ENCODE peak calls at places on chromosomes 7 and 10, in five cellular contexts. One of them, this sample, is unnamed. For H3K9me3, the result is how much of the 10 kb centered on the place peaks cover.

GRCh38 chr10:121886997-121887622 is 40.7 kb downstream of the ATE1 start:
- DNase-seq in right lobe of liver: no peak
- DNase-seq in HCT116: peak
- DNase-seq in prostate gland: peak
- DNase-seq in PC-3: peak
- DNase-seq in this sample: peak

GRCh38 chr10:116521424-116522305 is 24.1 kb upstream of the PNLIP start:
- DNase-seq in right lobe of liver: no peak
- DNase-seq in PC-3: peak
- DNase-seq in prostate gland: no peak
- DNase-seq in HCT116: peak
- DNase-seq in this sample: no peak

GRCh38 chr10:44552716-44553115 is 167.8 kb upstream of the CXCL12 start:
- DNase-seq in prostate gland: no peak
- DNase-seq in PC-3: no peak
- DNase-seq in HCT116: no peak
- DNase-seq in right lobe of liver: no peak
- DNase-seq in this sample: no peak

GRCh38 chr7:6015917-6016652 is 7.0 kb downstream of the AIMP2 start:
- DNase-seq in PC-3: no peak
- DNase-seq in right lobe of liver: peak
- DNase-seq in HCT116: no peak
- DNase-seq in prostate gland: peak
- DNase-seq in this sample: no peak

GRCh38 chr7:25391295-25391861 is 163.1 kb upstream of the NPVF start:
- DNase-seq in prostate gland: no peak
- DNase-seq in PC-3: peak
- DNase-seq in right lobe of liver: no peak
- DNase-seq in HCT116: peak
- DNase-seq in this sample: no peak

GRCh38 chr10:75432763-75433162 is 1.3 kb downstream of the LRMDA start:
- DNase-seq in HCT116: no peak
- DNase-seq in right lobe of liver: no peak
- DNase-seq in PC-3: no peak
- DNase-seq in prostate gland: no peak
- DNase-seq in this sample: no peak

GRCh38 chr7:75888464-75889222 is 9.8 kb downstream of the RHBDD2 start:
- DNase-seq in prostate gland: peak
- DNase-seq in PC-3: no peak
- DNase-seq in HCT116: no peak
- DNase-seq in right lobe of liver: peak
- DNase-seq in this sample: no peak

GRCh38 chr10:94407668-94408067 is 5.3 kb downstream of the TBC1D12 start:
- DNase-seq in HCT116: no peak
- DNase-seq in right lobe of liver: no peak
- DNase-seq in prostate gland: no peak
- DNase-seq in PC-3: no peak
- DNase-seq in this sample: no peak

GRCh38 chr7:151046603-151047573 is 1.4 kb upstream of the ASIC3 start:
- DNase-seq in PC-3: peak
- DNase-seq in HCT116: no peak
- DNase-seq in prostate gland: no peak
- DNase-seq in right lobe of liver: no peak
- DNase-seq in this sample: peak

GRCh38 chr7:98107313-98107691 is 640 bp downstream of the LMTK2 start:
- DNase-seq in PC-3: peak
- DNase-seq in right lobe of liver: no peak
- DNase-seq in HCT116: no peak
- DNase-seq in prostate gland: no peak
- DNase-seq in this sample: no peak

GRCh38 chr10:100319736-100320135 is 10.3 kb downstream of the PKD2L1 start:
- DNase-seq in prostate gland: no peak
- DNase-seq in right lobe of liver: no peak
- DNase-seq in HCT116: no peak
- DNase-seq in PC-3: no peak
- DNase-seq in this sample: no peak

GRCh38 chr7:156895024-156895780 is 2.2 kb upstream of the LMBR1 start:
- DNase-seq in prostate gland: no peak
- DNase-seq in PC-3: no peak
- DNase-seq in HCT116: no peak
- DNase-seq in right lobe of liver: no peak
- DNase-seq in this sample: no peak

GRCh38 chr7:110604885-110605284 is 486.0 kb upstream of the LRRN3 start:
- DNase-seq in PC-3: no peak
- DNase-seq in right lobe of liver: no peak
- DNase-seq in HCT116: no peak
- DNase-seq in prostate gland: no peak
- DNase-seq in this sample: no peak

GRCh38 chr7:3013975-3014792 is 29.5 kb downstream of the CARD11 start:
- DNase-seq in PC-3: no peak
- DNase-seq in HCT116: no peak
- DNase-seq in right lobe of liver: no peak
- DNase-seq in prostate gland: no peak
- DNase-seq in this sample: no peak

GRCh38 chr7:120014920-120015465 is 258.0 kb upstream of the KCND2 start:
- DNase-seq in prostate gland: no peak
- DNase-seq in PC-3: no peak
- DNase-seq in HCT116: no peak
- DNase-seq in right lobe of liver: no peak
- DNase-seq in this sample: no peak

GRCh38 chr10:116253716-116254115 is 19.3 kb downstream of the GFRA1 start:
- DNase-seq in prostate gland: no peak
- DNase-seq in PC-3: no peak
- DNase-seq in HCT116: no peak
- DNase-seq in right lobe of liver: no peak
- DNase-seq in this sample: no peak

GRCh38 chr7:96224682-96225081 is 97.2 kb downstream of the SLC25A13 start:
- DNase-seq in prostate gland: no peak
- DNase-seq in right lobe of liver: no peak
- DNase-seq in HCT116: no peak
- DNase-seq in PC-3: peak
- DNase-seq in this sample: no peak

GRCh38 chr7:26180792-26181198 is 19.8 kb downstream of the HNRNPA2B1 start:
- DNase-seq in prostate gland: no peak
- DNase-seq in HCT116: no peak
- DNase-seq in PC-3: no peak
- DNase-seq in right lobe of liver: no peak
- DNase-seq in this sample: no peak

GRCh38 chr10:49803988-49804387 is 41.9 kb upstream of the OGDHL start:
- DNase-seq in PC-3: peak
- DNase-seq in prostate gland: no peak
- DNase-seq in right lobe of liver: no peak
- DNase-seq in HCT116: no peak
- DNase-seq in this sample: no peak

GRCh38 chr10:102837230-102837721 is at the start of gene CYP17A1:
- DNase-seq in HCT116: no peak
- DNase-seq in right lobe of liver: no peak
- DNase-seq in PC-3: no peak
- DNase-seq in prostate gland: no peak
- DNase-seq in this sample: no peak

GRCh38 chr7:91812388-91812787 is 68.1 kb downstream of the MTERF1 start:
- DNase-seq in HCT116: no peak
- DNase-seq in right lobe of liver: no peak
- DNase-seq in prostate gland: no peak
- DNase-seq in PC-3: no peak
- DNase-seq in this sample: no peak

GRCh38 chr7:142796501-142797341 is 26.0 kb downstream of the PRSS2 start:
- DNase-seq in PC-3: peak
- DNase-seq in right lobe of liver: no peak
- DNase-seq in HCT116: no peak
- DNase-seq in prostate gland: no peak
- DNase-seq in this sample: peak

GRCh38 chr7:14691597-14692203 is 210.9 kb downstream of the DGKB start:
- DNase-seq in HCT116: peak
- DNase-seq in PC-3: peak
- DNase-seq in right lobe of liver: peak
- DNase-seq in prostate gland: peak
- DNase-seq in this sample: no peak

GRCh38 chr10:131002031-131002861 is 309.3 kb downstream of the TCERG1L start:
- DNase-seq in right lobe of liver: peak
- DNase-seq in PC-3: no peak
- DNase-seq in HCT116: no peak
- DNase-seq in prostate gland: no peak
- DNase-seq in this sample: no peak

GRCh38 chr7:156832195-156832877 is 60.6 kb downstream of the LMBR1 start:
- DNase-seq in prostate gland: no peak
- DNase-seq in HCT116: no peak
- DNase-seq in PC-3: no peak
- DNase-seq in right lobe of liver: no peak
- DNase-seq in this sample: no peak

GRCh38 chr7:155339474-155339873 is 41.8 kb downstream of the INSIG1 start:
- DNase-seq in PC-3: no peak
- DNase-seq in prostate gland: no peak
- DNase-seq in right lobe of liver: no peak
- DNase-seq in HCT116: no peak
- DNase-seq in this sample: no peak

GRCh38 chr10:33813415-33813814 is 478.9 kb upstream of the NRP1 start:
- DNase-seq in PC-3: no peak
- DNase-seq in prostate gland: no peak
- DNase-seq in HCT116: no peak
- DNase-seq in right lobe of liver: no peak
- DNase-seq in this sample: no peak

GRCh38 chr10:23918839-23919238 is 290.1 kb upstream of the KIAA1217 start:
- DNase-seq in right lobe of liver: no peak
- DNase-seq in PC-3: no peak
- DNase-seq in prostate gland: no peak
- DNase-seq in HCT116: no peak
- DNase-seq in this sample: no peak

GRCh38 chr7:121366852-121367431 is 29.2 kb downstream of the FAM3C start:
- DNase-seq in PC-3: peak
- DNase-seq in HCT116: no peak
- DNase-seq in right lobe of liver: no peak
- DNase-seq in prostate gland: no peak
- DNase-seq in this sample: peak

GRCh38 chr7:64562621-64563275 is at the start of gene ZNF680:
- DNase-seq in right lobe of liver: peak
- DNase-seq in prostate gland: peak
- DNase-seq in HCT116: peak
- DNase-seq in PC-3: peak
- DNase-seq in this sample: peak
- H3K9me3 ChIP-seq in right lobe of liver: under half
- H3K9me3 ChIP-seq in prostate gland: under half
- H3K9me3 ChIP-seq in HCT116: under half
- H3K9me3 ChIP-seq in PC-3: under half
- H3K9me3 ChIP-seq in this sample: under half

GRCh38 chr7:116443646-116444045 is 55.9 kb upstream of the CAV2 start:
- DNase-seq in HCT116: no peak
- DNase-seq in right lobe of liver: no peak
- DNase-seq in PC-3: no peak
- DNase-seq in prostate gland: no peak
- DNase-seq in this sample: no peak

GRCh38 chr7:116447980-116448839 is 51.3 kb upstream of the CAV2 start:
- DNase-seq in right lobe of liver: no peak
- DNase-seq in HCT116: no peak
- DNase-seq in PC-3: peak
- DNase-seq in prostate gland: no peak
- DNase-seq in this sample: no peak

GRCh38 chr7:116445447-116445846 is 54.1 kb upstream of the CAV2 start:
- DNase-seq in prostate gland: no peak
- DNase-seq in HCT116: no peak
- DNase-seq in PC-3: no peak
- DNase-seq in right lobe of liver: no peak
- DNase-seq in this sample: no peak

GRCh38 chr7:116447436-116447835 is 52.1 kb upstream of the CAV2 start:
- DNase-seq in right lobe of liver: no peak
- DNase-seq in HCT116: no peak
- DNase-seq in prostate gland: no peak
- DNase-seq in PC-3: peak
- DNase-seq in this sample: peak

GRCh38 chr7:116446179-116446855 is 53.2 kb upstream of the CAV2 start:
- DNase-seq in HCT116: no peak
- DNase-seq in prostate gland: no peak
- DNase-seq in right lobe of liver: no peak
- DNase-seq in PC-3: no peak
- DNase-seq in this sample: no peak
- H3K9me3 ChIP-seq in HCT116: under half
- H3K9me3 ChIP-seq in prostate gland: under half
- H3K9me3 ChIP-seq in right lobe of liver: under half
- H3K9me3 ChIP-seq in PC-3: under half
- H3K9me3 ChIP-seq in this sample: under half

DNA sequence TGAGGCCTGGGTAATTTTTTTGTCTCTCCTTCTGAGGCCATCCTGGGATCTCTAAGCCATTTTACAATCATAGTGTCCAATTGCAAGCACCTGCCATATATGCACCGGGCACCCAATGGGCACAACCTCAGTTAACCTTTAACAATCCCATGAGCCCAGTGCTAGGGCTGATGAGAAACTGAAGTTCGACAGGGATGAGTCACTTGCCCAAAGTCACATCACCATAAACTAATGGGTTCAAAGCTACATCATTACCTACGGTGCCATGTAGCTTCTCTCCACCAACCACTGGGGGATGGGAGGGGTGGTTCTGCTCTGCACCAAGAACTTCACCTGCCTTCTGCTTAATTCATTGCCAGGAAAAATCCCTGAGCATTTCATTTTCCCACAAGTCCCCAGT is 95.8 kb upstream of the ZNF716 start:
- DNase-seq in HCT116: no peak
- DNase-seq in prostate gland: no peak
- DNase-seq in right lobe of liver: no peak
- DNase-seq in PC-3: no peak
- DNase-seq in this sample: no peak
- H3K9me3 ChIP-seq in HCT116: under half
- H3K9me3 ChIP-seq in prostate gland: under half
- H3K9me3 ChIP-seq in right lobe of liver: under half
- H3K9me3 ChIP-seq in PC-3: under half
- H3K9me3 ChIP-seq in this sample: under half

DNA sequence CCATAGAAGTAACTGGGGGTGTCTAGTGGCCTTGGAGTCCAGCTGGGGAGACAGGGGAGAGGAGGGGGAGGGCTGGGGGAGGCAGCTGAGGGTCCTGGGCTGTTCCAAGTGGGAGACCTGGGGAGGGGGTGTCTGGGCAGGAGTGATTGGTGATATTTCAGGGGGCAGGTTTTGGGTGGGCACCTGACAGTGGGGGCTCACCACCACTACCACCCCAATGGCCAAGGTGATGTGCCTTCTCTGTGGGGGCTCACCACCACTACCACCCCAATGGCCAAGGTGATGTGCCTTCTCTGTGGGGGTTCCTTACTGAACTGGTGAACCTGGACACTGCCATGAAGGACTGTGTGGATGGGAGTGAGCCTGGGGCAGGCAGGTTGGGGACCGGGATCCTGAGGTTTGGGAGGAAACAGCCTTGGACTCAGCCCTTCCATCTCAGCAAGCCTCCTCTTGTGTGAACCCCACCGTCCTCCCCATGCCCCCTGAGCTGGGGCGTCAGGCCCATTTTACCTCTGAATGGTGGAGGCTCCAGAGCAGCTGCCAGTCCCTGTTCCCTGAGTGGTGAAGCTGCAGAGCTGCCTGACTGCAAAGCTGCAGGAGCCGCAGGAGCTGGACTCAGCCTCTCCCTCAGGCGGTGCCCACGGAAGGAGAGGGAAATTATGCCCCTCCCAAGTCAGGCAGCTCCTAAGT is 50.6 kb upstream of the ZNF716 start:
- DNase-seq in prostate gland: no peak
- DNase-seq in right lobe of liver: no peak
- DNase-seq in HCT116: no peak
- DNase-seq in PC-3: no peak
- DNase-seq in this sample: no peak
- H3K9me3 ChIP-seq in prostate gland: under half
- H3K9me3 ChIP-seq in right lobe of liver: under half
- H3K9me3 ChIP-seq in HCT116: under half
- H3K9me3 ChIP-seq in PC-3: under half
- H3K9me3 ChIP-seq in this sample: under half

GRCh38 chr7:158133057-158133456 is 454.6 kb downstream of the PTPRN2 start:
- DNase-seq in prostate gland: no peak
- DNase-seq in right lobe of liver: no peak
- DNase-seq in HCT116: no peak
- DNase-seq in PC-3: no peak
- DNase-seq in this sample: no peak
- H3K9me3 ChIP-seq in prostate gland: under half
- H3K9me3 ChIP-seq in right lobe of liver: under half
- H3K9me3 ChIP-seq in HCT116: under half
- H3K9me3 ChIP-seq in PC-3: under half
- H3K9me3 ChIP-seq in this sample: under half

This sample was measured in PC-9.